ENCODE peak calls at places on chromosome 5, in five cellular contexts. M, Y, F, Q and B are unnamed samples.

GRCh38 chr5:112762113-112762810 is 24.6 kb downstream of the APC start:
- DNase-seq in M (no peak), F (no peak), Y (no peak), Q (no peak), B (no peak)

GRCh38 chr5:9895305-9895650 is 265.1 kb upstream of the TAS2R1 start:
- DNase-seq in Y (no peak), M (no peak), F (no peak), Q (no peak), B (no peak)

GRCh38 chr5:141524604-141525597 is 36.0 kb downstream of the PCDHGC5 start:
- DNase-seq in M (peak), F (peak), Q (no peak), Y (peak), B (peak)

GRCh38 chr5:149407331-149408251 is 28.5 kb upstream of the IL17B start:
- DNase-seq in Y (no peak), M (no peak), F (no peak), Q (no peak), B (no peak)

GRCh38 chr5:133389066-133389590 is 223.2 kb downstream of the FSTL4 start:
- DNase-seq in M (no peak), F (no peak), Y (no peak), Q (no peak), B (no peak)

GRCh38 chr5:174425271-174425963 is 299.0 kb upstream of the MSX2 start:
- DNase-seq in F (no peak), Y (no peak), M (no peak), Q (no peak), B (no peak)

GRCh38 chr5:110338336-110339083 is 388.0 kb downstream of the TMEM232 start:
- DNase-seq in Q (no peak), F (no peak), Y (no peak), M (no peak), B (peak)

GRCh38 chr5:109016300-109016699 is 268.6 kb downstream of the FER start:
- DNase-seq in M (no peak), Y (no peak), F (peak), Q (no peak), B (no peak)

GRCh38 chr5:56711191-56711590 is 104.2 kb upstream of the MAP3K1 start:
- DNase-seq in Q (no peak), Y (no peak), F (no peak), M (no peak), B (no peak)

GRCh38 chr5:138809391-138809790 is 56.2 kb downstream of the CTNNA1 start:
- DNase-seq in Y (no peak), M (no peak), F (no peak), Q (no peak), B (no peak)

GRCh38 chr5:3033033-3033755 is 281.7 kb upstream of the IRX2 start:
- DNase-seq in M (no peak), F (no peak), Q (no peak), Y (no peak), B (no peak)

GRCh38 chr5:119315516-119315949 is 40.3 kb upstream of the TNFAIP8 start:
- DNase-seq in M (peak), Y (no peak), Q (peak), F (peak), B (peak)

GRCh38 chr5:171571663-171572062 is 152.2 kb downstream of the FGF18 start:
- DNase-seq in M (no peak), Y (no peak), Q (no peak), F (no peak), B (no peak)

GRCh38 chr5:82538339-82539034 is 260.3 kb upstream of the RPS23 start:
- DNase-seq in Q (no peak), Y (no peak), F (no peak), M (no peak), B (no peak)

GRCh38 chr5:156414381-156414780 is 87.4 kb downstream of the SGCD start:
- DNase-seq in M (no peak), Y (no peak), F (no peak), Q (no peak), B (no peak)
- TF ChIP-seq JUND in M (no peak), Y (no peak), F (no peak), Q (no peak), B (no peak)

DNA sequence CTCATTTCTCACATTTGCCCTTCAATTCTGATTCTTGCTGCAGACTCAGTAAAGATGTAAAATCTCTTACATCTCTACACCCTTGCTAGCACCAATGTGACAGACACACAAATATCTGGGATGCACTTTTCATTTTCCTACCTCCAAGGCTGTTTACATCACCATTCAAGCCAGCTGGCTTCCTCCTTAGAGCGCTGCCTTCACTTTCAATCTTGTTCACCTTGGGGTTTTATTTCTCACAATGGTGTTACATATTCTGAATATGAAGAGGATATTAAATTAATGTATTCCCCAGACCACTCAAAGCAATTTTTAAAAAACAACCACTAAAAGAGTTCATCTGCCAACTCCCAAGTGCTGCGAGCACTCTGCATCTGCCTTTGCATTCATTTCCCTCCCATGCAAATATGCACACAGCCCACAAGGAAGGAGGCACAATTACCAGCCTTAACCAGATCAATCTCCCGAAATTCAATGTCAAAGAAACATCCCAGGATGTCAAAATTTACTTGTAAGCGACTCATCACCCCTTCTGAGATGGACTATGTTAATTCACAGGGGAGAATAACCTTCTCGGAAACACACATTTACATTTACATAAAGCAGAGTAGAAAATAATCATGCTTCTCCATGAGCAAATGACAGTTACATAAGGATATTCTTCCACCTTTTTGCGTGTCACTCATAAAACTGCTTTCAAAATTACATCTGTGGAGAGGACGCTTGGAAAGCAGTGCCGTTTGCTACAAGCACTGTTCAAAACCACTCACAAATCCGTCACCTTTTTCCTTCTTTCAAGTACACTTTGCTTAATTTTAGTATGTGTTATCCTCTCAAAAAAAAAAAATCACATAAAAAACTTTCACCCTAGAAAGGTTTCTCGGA is 164.1 kb downstream of the ENC1 start:
- DNase-seq in Y (no peak), Q (no peak), F (no peak), M (no peak), B (no peak)
- TF ChIP-seq JUND in Y (no peak), Q (no peak), F (no peak), M (no peak), B (no peak)

DNA sequence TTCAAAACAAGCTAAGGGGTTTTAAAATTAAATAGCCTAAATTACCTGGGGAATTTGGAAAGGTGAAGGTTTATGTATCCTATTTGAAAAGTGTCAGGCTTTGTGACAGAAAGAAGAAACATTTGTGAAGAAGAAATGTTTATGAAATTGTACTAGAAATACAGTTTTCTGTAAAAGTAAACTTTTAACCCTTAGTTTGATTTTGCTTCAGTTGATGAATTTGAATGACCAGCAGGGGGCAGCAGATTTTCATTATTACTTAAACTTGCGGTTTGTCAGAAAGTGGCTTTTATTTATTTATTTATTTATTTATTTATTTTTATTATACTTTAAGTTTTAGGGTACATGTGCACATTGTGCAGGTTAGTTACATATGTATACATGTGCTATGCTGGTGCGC is 58.1 kb downstream of the NNT start:
- DNase-seq in Y (peak), M (no peak), F (peak), Q (no peak), B (no peak)
- TF ChIP-seq JUND in Y (no peak), M (no peak), F (no peak), Q (no peak), B (no peak)

GRCh38 chr5:88761269-88761880 is 121.6 kb downstream of the MEF2C start:
- DNase-seq in Q (no peak), F (no peak), M (no peak), Y (no peak), B (no peak)
- TF ChIP-seq JUND in Q (peak), F (no peak), M (no peak), Y (no peak), B (no peak)

GRCh38 chr5:132003170-132003744 is 8.2 kb downstream of the ACSL6 start:
- DNase-seq in Y (no peak), Q (no peak), M (peak), F (peak), B (no peak)
- TF ChIP-seq JUND in Y (no peak), Q (no peak), M (no peak), F (no peak), B (no peak)

DNA sequence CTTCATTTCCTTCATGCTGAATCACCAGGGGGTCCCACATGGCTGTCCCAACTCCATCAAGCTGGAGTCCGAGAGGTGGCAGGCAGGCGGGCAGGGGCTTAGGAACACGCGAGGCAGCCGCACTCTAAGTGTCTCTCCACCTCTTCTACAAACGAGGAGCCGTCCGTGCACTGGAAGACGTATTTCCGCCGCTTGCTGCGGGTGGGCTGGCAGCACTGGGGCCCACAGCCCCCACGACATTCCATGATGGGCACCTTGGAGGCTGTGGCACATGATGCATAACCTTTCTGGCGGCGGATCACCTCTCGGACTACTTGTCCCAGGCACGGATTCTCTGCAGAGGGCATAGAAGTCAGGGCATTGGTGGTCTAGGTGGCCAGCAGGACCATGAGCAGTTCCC is 87.2 kb upstream of the PANK3 start:
- DNase-seq in M (no peak), Q (no peak), F (no peak), Y (no peak), B (no peak)
- TF ChIP-seq JUND in M (no peak), Q (no peak), F (no peak), Y (no peak), B (no peak)

GRCh38 chr5:147095740-147096139 is 139.1 kb upstream of the STK32A start:
- DNase-seq in Q (no peak), F (no peak), M (no peak), Y (no peak), B (no peak)

GRCh38 chr5:147098233-147098790 is 136.5 kb upstream of the STK32A start:
- DNase-seq in F (peak), M (no peak), Q (no peak), Y (peak), B (no peak)

DNA sequence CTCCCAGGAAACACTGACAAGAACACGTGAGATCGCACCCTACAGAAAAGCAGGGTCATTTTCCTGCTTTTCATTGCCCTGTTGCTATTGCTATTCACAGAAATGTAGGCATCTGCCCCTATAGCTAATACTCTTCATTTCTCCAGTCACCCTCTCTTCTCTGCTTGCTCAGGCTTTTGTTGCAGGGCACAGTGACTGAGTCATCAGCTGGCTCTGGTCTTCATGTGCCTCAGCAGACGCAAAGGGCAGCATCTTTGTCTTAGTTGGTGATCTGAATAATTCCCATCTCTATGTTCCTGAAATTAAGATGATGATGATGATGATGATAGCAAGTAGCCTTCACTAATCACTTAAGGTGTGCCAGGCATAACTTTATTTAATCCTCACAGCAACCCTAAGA is 133.2 kb upstream of the STK32A start:
- DNase-seq in M (no peak), Y (no peak), F (no peak), Q (no peak), B (no peak)
- TF ChIP-seq JUND in M (no peak), Y (no peak), F (no peak), Q (no peak), B (no peak)